ENCODE peak calls at places on chromosomes 3 and 15, in five cellular contexts. J is heart right ventricle, W is cardiac muscle cell, X is MG63, O is IMR-90. L is an unnamed sample. For H3K36me3, the result is how much of the 10 kb centered on the place peaks cover.

GRCh38 chr15:98689431-98689861 is 41.1 kb downstream of the IGF1R start:
- DNase-seq in J (no peak), W (no peak), X (peak), O (peak), L (no peak)

GRCh38 chr3:157533298-157533870 is 30.2 kb upstream of the VEPH1 start:
- DNase-seq in J (no peak), W (no peak), X (no peak), O (peak), L (no peak)

GRCh38 chr3:142958707-142959106 is 4.8 kb downstream of the PAQR9 start:
- DNase-seq in J (no peak), W (no peak), X (peak), O (peak), L (no peak)

GRCh38 chr15:68230157-68231100 is 901 bp upstream of the CLN6 start:
- DNase-seq in J (no peak), W (no peak), X (no peak), O (peak), L (no peak)

GRCh38 chr15:100598655-100599054 is 3.3 kb downstream of the LINS1 start:
- DNase-seq in J (no peak), W (no peak), X (no peak), O (no peak), L (no peak)

GRCh38 chr3:130539005-130539404 is 22.0 kb downstream of the COL6A6 start:
- DNase-seq in J (no peak), W (peak), X (peak), O (peak), L (peak)

GRCh38 chr3:9916346-9916733 is 558 bp upstream of the IL17RC start:
- DNase-seq in J (no peak), W (no peak), X (peak), O (peak), L (no peak)

GRCh38 chr15:99103279-99103678 is 1.6 kb upstream of the SYNM start:
- DNase-seq in J (no peak), W (no peak), X (no peak), O (no peak), L (no peak)

GRCh38 chr3:130316164-130316563 is 29.3 kb upstream of the COL6A5 start:
- DNase-seq in J (no peak), W (no peak), X (peak), O (peak), L (no peak)

GRCh38 chr3:43081796-43082195 is 24.1 kb downstream of the POMGNT2 start:
- DNase-seq in J (no peak), W (no peak), X (no peak), O (no peak), L (no peak)

DNA sequence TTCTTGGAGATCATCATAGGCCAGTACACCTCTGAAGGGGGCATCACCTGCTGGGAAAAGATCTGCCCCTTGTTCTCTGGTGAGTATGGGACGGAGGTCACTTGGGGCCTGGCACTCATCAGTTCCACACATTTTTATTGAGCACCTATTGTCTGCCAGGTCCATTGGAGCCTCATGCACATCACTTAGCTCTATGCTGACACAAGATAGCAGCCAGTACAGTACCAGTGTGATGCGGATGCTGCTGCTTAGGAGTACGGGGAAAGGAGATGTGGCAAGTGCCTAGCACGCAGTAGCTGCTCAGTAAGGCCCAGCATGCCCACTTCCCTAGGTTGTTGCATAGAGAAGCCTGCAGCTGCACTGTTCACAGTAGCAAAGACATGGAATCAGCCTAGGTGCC is 43.4 kb downstream of the SLC6A6 start:
- DNase-seq in J (no peak), W (no peak), X (no peak), O (no peak), L (no peak)
- H3K36me3 ChIP-seq in J (under half), W (under half), X (under half), O (under half), L (under half)

GRCh38 chr3:113274959-113275556 is 63.7 kb downstream of the BOC start:
- DNase-seq in J (no peak), W (no peak), X (no peak), O (no peak), L (no peak)
- H3K36me3 ChIP-seq in J (under half), W (under half), X (under half), O (half or more), L (under half)

DNA sequence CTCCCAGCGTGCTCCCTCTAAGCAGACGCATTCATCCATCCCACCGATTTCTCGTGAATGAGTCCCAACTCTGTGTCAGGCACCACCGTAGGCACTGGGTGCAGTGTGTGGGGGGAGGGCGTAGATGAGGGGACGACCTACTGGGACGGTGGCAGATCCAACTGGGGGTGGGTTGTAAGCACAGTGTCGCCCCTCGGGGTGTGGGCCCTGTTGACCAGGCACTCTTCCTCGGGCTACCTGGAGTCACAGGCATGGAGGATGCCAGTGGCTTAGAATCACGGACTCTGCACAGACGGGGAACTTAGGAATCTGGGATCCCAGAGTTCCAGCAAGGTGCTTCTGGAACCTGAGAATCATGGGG is 66.2 kb downstream of the SLC6A6 start:
- DNase-seq in J (no peak), W (no peak), X (no peak), O (no peak), L (no peak)
- H3K36me3 ChIP-seq in J (under half), W (under half), X (under half), O (half or more), L (under half)

GRCh38 chr3:47424434-47425382 is 43.9 kb downstream of the PTPN23 start:
- DNase-seq in J (no peak), W (no peak), X (no peak), O (peak), L (no peak)

GRCh38 chr3:47425383-47425778 is 44.6 kb downstream of the PTPN23 start:
- DNase-seq in J (no peak), W (no peak), X (no peak), O (no peak), L (no peak)

GRCh38 chr3:47423548-47424145 is 42.8 kb downstream of the PTPN23 start:
- DNase-seq in J (no peak), W (no peak), X (no peak), O (no peak), L (no peak)

GRCh38 chr3:47427866-47428265 is 47.0 kb downstream of the PTPN23 start:
- DNase-seq in J (no peak), W (no peak), X (no peak), O (no peak), L (no peak)

GRCh38 chr3:47425959-47426358 is 45.1 kb downstream of the PTPN23 start:
- DNase-seq in J (no peak), W (no peak), X (no peak), O (no peak), L (peak)
- H3K36me3 ChIP-seq in J (under half), W (under half), X (under half), O (under half), L (under half)

DNA sequence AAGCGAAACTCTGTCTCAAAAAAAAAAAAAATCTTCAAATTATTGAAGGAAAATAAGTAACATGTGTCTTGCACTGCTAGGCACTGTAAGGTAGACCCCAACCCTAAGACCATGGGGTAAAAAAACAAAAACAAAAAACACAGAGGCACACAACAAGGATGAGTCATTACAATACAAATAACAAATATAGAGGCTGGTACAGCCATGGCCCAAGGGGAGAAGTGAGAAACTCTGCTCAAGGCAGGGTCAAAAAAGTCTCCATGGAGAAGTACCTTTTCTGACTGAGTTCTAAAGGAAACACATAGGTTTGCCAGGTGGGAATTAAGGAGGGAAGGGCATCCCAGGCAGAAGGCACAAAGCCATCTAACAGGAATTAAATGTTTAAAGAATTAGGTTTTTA is 54.5 kb downstream of the TOP2B start:
- DNase-seq in J (no peak), W (no peak), X (no peak), O (no peak), L (no peak)
- H3K36me3 ChIP-seq in J (under half), W (half or more), X (under half), O (under half), L (under half)

L was measured in mucosa of descending colon.